ENCODE peak calls at places on chromosomes 4 and X, in four cellular contexts. S is CD8-positive, alpha-beta T cell; M is kidney; Q is tibial artery. T is an unnamed sample.

GRCh38 chrX:120022763-120023162 is 54.7 kb downstream of the RHOXF2B start:
- DNase-seq in S (no peak), M (no peak), Q (no peak), T (no peak)

GRCh38 chrX:31546130-31546529 is 474.3 kb upstream of the FTHL17 start:
- DNase-seq in S (no peak), M (no peak), Q (no peak), T (no peak)

GRCh38 chr4:3244002-3244401 is 5.0 kb upstream of the MSANTD1 start:
- DNase-seq in S (no peak), M (no peak), Q (no peak), T (no peak)

GRCh38 chrX:131633285-131633917 is 89.5 kb downstream of the OR13H1 start:
- DNase-seq in S (no peak), M (no peak), Q (peak; percentile 23), T (no peak)

GRCh38 chrX:133709486-133709885 is 275.9 kb downstream of the GPC3 start:
- DNase-seq in S (no peak), M (no peak), Q (no peak), T (no peak)

GRCh38 chr4:82785248-82786003 is 13.2 kb downstream of the SCD5 start:
- DNase-seq in S (no peak), M (no peak), Q (no peak), T (no peak)

GRCh38 chrX:13750204-13750603 is 15.7 kb downstream of the OFD1 start:
- DNase-seq in S (no peak), M (no peak), Q (no peak), T (no peak)

GRCh38 chr4:78601013-78601412 is 49.4 kb downstream of the ANXA3 start:
- DNase-seq in S (no peak), M (no peak), Q (no peak), T (no peak)

GRCh38 chr4:173835863-173836262 is 305.8 kb upstream of the HAND2 start:
- DNase-seq in S (no peak), M (no peak), Q (no peak), T (no peak)

GRCh38 chrX:107978707-107979307 is 3.4 kb downstream of the TEX13B start:
- DNase-seq in S (no peak), M (no peak), Q (no peak), T (no peak)

GRCh38 chr4:177051473-177052060 is 258.1 kb upstream of the NEIL3 start:
- DNase-seq in S (no peak), M (no peak), Q (no peak), T (no peak)

GRCh38 chr4:76677571-76678326 is 220.2 kb downstream of the SOWAHB start:
- DNase-seq in S (no peak), M (no peak), Q (no peak), T (no peak)

GRCh38 chrX:103378990-103379389 is 2.7 kb downstream of the BEX3 start:
- DNase-seq in S (no peak), M (no peak), Q (no peak), T (no peak)

GRCh38 chr4:86453044-86453501 is 93.2 kb upstream of the MAPK10 start:
- DNase-seq in S (no peak), M (peak; percentile 54), Q (no peak), T (peak; percentile 24)

GRCh38 chrX:153406903-153407302 is 4.4 kb upstream of the ZFP92 start:
- DNase-seq in S (no peak), M (peak; percentile 22), Q (no peak), T (no peak)

GRCh38 chr4:27463816-27464215 is 603.2 kb downstream of the STIM2 start:
- DNase-seq in S (no peak), M (no peak), Q (no peak), T (no peak)

GRCh38 chrX:125778256-125778655 is 387.8 kb downstream of the DCAF12L2 start:
- DNase-seq in S (no peak), M (no peak), Q (no peak), T (no peak)

GRCh38 chr4:112358952-112359749 is 62.0 kb downstream of the ALPK1 start:
- DNase-seq in S (no peak), M (peak; percentile 59), Q (no peak), T (no peak)

GRCh38 chrX:153474718-153475117 is 4.3 kb upstream of the HAUS7 start:
- DNase-seq in S (no peak), M (peak; percentile 93), Q (peak; percentile 74), T (peak; percentile 69)

GRCh38 chr4:76588268-76588667 is 153.2 kb downstream of the SHROOM3 start:
- DNase-seq in S (no peak), M (no peak), Q (no peak), T (no peak)

DNA sequence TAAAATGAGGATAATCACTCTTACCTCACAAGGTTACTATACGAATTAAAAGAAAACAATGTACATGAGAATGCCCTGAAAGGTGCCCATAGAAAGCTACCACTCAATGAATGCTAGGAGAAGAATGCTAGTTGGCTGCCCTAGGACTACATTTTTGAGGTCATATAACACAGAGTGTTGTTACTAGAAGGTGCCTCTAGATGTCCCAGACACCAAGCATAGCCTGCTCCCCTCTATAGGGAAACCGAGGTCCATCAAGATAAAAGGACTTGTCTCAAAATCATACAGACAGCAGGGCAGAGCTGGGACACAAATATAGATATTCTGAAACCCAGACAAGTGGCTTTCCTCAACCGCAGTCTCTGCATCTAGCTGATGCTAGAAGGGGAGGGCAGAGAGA is 147.0 kb upstream of the ARHGEF9 start:
- DNase-seq in S (no peak), M (no peak), Q (no peak), T (no peak)
- H3K36me3 ChIP-seq in S (no peaks in the 10 kb centered on the region), M (no peaks in the 10 kb centered on the region), Q (no peaks in the 10 kb centered on the region), T (no peaks in the 10 kb centered on the region)

GRCh38 chr4:186931519-186931918 is 207.9 kb upstream of the FAT1 start:
- DNase-seq in S (no peak), M (no peak), Q (no peak), T (no peak)
- H3K4me1 ChIP-seq in S (no peaks in the 10 kb centered on the region), M (no peaks in the 10 kb centered on the region), Q (no peaks in the 10 kb centered on the region), T (peaks cover 21% of the 10 kb centered on the region)

DNA sequence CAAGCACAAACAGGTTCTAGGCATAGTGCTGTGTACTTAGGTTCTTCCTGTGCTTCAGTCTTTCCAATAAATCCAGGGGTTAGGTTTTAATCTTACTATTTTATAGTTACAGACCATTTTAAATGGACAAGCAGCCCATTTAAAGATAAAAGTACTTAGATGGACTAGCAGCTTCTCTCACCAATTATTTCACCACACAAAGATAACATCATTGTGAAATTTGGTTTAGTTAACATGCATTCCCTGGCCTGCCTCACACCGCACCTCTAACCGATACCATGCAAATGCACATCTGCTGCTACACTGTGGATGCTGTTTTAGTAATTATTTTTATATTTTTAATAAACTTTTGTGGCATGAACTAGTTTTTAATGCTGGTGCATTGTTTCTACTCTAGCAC is 252.6 kb downstream of the RAPGEF2 start:
- DNase-seq in S (no peak), M (no peak), Q (no peak), T (no peak)
- H3K36me3 ChIP-seq in S (no peaks in the 10 kb centered on the region), M (peaks cover 38% of the 10 kb centered on the region), Q (peaks cover 84% of the 10 kb centered on the region), T (peaks cover 3% of the 10 kb centered on the region)

GRCh38 chrX:7091923-7092322 is 55.6 kb upstream of the STS start:
- DNase-seq in S (no peak), M (no peak), Q (no peak), T (no peak)
- H3K4me1 ChIP-seq in S (peaks cover 5% of the 10 kb centered on the region), M (no peaks in the 10 kb centered on the region), Q (no peaks in the 10 kb centered on the region), T (no peaks in the 10 kb centered on the region)

GRCh38 chr4:6855692-6856297 is 53.8 kb upstream of the TBC1D14 start:
- DNase-seq in S (no peak), M (no peak), Q (no peak), T (no peak)

GRCh38 chr4:6859543-6859942 is 50.1 kb upstream of the TBC1D14 start:
- DNase-seq in S (no peak), M (no peak), Q (no peak), T (no peak)

GRCh38 chr4:6858997-6859396 is 50.6 kb upstream of the TBC1D14 start:
- DNase-seq in S (no peak), M (no peak), Q (no peak), T (no peak)

GRCh38 chr4:6856391-6856790 is 53.2 kb upstream of the TBC1D14 start:
- DNase-seq in S (no peak), M (no peak), Q (no peak), T (no peak)

DNA sequence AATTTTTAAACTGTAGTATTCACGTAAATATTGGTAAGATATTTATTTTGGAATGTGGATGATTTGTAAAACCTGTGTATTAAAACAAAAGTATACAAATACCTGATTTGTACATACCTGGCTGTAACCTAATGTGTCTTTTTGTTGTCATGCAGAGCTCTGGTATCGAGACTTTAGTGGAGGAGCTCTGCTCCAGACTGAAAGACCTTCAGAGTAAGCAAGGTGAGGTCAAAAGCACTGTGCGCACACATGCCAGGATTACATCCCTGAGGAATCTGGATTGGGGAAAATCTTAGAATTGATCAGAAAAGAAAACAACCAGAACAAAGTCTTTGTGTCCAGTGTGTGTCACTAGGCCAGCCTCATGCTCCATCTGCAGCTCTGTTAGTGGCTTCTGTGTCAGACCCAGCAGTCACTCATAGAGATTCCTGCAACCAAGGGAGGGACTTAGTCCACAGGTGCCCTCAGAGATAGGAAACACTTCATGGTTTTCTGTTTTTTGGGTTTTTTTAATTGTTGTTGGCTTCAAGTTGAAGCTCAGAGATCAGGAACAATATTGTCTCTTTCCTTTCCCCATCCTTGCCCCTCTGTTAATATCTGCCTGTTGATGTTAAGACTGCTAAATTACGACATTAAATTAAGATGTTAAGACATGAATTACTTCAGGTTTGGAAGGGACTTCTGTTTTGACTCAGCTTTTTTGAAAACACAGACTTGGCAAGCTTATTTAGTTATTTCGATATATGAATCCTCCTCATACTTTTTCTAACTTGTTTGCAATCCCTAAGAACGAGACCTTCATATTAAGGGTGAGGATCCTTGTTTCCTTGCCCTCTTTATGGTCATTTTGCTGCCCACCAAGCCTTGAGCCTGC is 52.4 kb upstream of the TBC1D14 start:
- DNase-seq in S (no peak), M (no peak), Q (no peak), T (no peak)
- H3K36me3 ChIP-seq in S (peaks cover 23% of the 10 kb centered on the region), M (peaks cover 15% of the 10 kb centered on the region), Q (peaks cover 34% of the 10 kb centered on the region), T (no peaks in the 10 kb centered on the region)